ENCODE peak calls at places on chromosome 7, in six cellular contexts. U is left kidney, C is BE2C, R is epithelial cell of esophagus, A is PC-3, E is T-cell. F is an unnamed sample.

GRCh38 chr7:141563956-141564623 is 12.9 kb downstream of the AGK start:
- DNase-seq in A (peak; percentile 9), E (no peak), R (peak; percentile 6), U (no peak), C (no peak), F (no peak)

GRCh38 chr7:50982626-50983025 is 199.9 kb upstream of the GRB10 start:
- DNase-seq in U (no peak), A (peak; percentile 35), C (no peak), R (no peak), E (no peak), F (no peak)

GRCh38 chr7:44196450-44196872 is 4.3 kb upstream of the YKT6 start:
- DNase-seq in E (no peak), R (peak; percentile 58), C (peak; percentile 63), U (peak; percentile 80), A (peak; percentile 66), F (no peak)

GRCh38 chr7:85851571-85852193 is 664.8 kb upstream of the SEMA3D start:
- DNase-seq in C (no peak), U (peak; percentile 47), R (peak; percentile 58), E (no peak), A (peak; percentile 51), F (no peak)

GRCh38 chr7:155343150-155343549 is 45.5 kb downstream of the INSIG1 start:
- DNase-seq in C (no peak), A (no peak), U (no peak), E (no peak), R (no peak), F (no peak)

GRCh38 chr7:73436031-73436929 is 2.7 kb downstream of the FZD9 start:
- DNase-seq in A (peak; percentile 55), U (peak; percentile 71), E (no peak), R (no peak), C (peak; percentile 60), F (no peak)

GRCh38 chr7:154686305-154686704 is 316.6 kb downstream of the PAXIP1 start:
- DNase-seq in U (no peak), R (no peak), E (no peak), A (no peak), C (no peak), F (no peak)

GRCh38 chr7:45451636-45452035 is 122.5 kb upstream of the ADCY1 start:
- DNase-seq in A (peak; percentile 63), R (peak; percentile 56), C (no peak), E (no peak), U (no peak), F (no peak)

F was measured in NCI-H187 treated with DMSO at 0.1 percent for 48 hours.